ENCODE peak calls at places on chromosomes 6 and 20, in nine cellular contexts. One of them, this sample, is unnamed.

GRCh38 chr20:5863040-5863811 is 87.1 kb downstream of the TRMT6 start:
- DNase-seq in AG04449: peak
- DNase-seq in A549: no peak
- DNase-seq in psoas muscle: peak
- DNase-seq in Peyer's patch: no peak
- DNase-seq in CD4-positive, alpha-beta T cell: no peak
- DNase-seq in mammary epithelial cell: peak
- DNase-seq in fibroblast of lung: peak
- DNase-seq in lung: no peak
- DNase-seq in this sample: no peak

GRCh38 chr6:168216139-168216538 is 103.4 kb downstream of the DACT2 start:
- DNase-seq in fibroblast of lung: no peak
- DNase-seq in mammary epithelial cell: no peak
- DNase-seq in AG04449: no peak
- DNase-seq in psoas muscle: no peak
- DNase-seq in A549: no peak
- DNase-seq in lung: no peak
- DNase-seq in Peyer's patch: no peak
- DNase-seq in CD4-positive, alpha-beta T cell: no peak
- DNase-seq in this sample: no peak

GRCh38 chr6:145539831-145540230 is 195.5 kb downstream of the EPM2A start:
- DNase-seq in psoas muscle: peak
- DNase-seq in mammary epithelial cell: peak
- DNase-seq in lung: no peak
- DNase-seq in fibroblast of lung: peak
- DNase-seq in A549: no peak
- DNase-seq in Peyer's patch: no peak
- DNase-seq in AG04449: no peak
- DNase-seq in CD4-positive, alpha-beta T cell: no peak
- DNase-seq in this sample: no peak

GRCh38 chr6:149492798-149493165 is 8.0 kb upstream of the ZC3H12D start:
- DNase-seq in lung: no peak
- DNase-seq in CD4-positive, alpha-beta T cell: no peak
- DNase-seq in psoas muscle: no peak
- DNase-seq in Peyer's patch: no peak
- DNase-seq in fibroblast of lung: no peak
- DNase-seq in mammary epithelial cell: no peak
- DNase-seq in AG04449: no peak
- DNase-seq in A549: no peak
- DNase-seq in this sample: no peak

GRCh38 chr6:80771941-80772340 is 665.5 kb downstream of the BCKDHB start:
- DNase-seq in AG04449: no peak
- DNase-seq in A549: no peak
- DNase-seq in psoas muscle: no peak
- DNase-seq in lung: no peak
- DNase-seq in CD4-positive, alpha-beta T cell: no peak
- DNase-seq in mammary epithelial cell: peak
- DNase-seq in Peyer's patch: no peak
- DNase-seq in fibroblast of lung: peak
- DNase-seq in this sample: no peak

GRCh38 chr6:112030206-112030932 is 23.5 kb upstream of the CCN6 start:
- DNase-seq in mammary epithelial cell: no peak
- DNase-seq in lung: no peak
- DNase-seq in psoas muscle: no peak
- DNase-seq in Peyer's patch: no peak
- DNase-seq in fibroblast of lung: no peak
- DNase-seq in CD4-positive, alpha-beta T cell: no peak
- DNase-seq in AG04449: no peak
- DNase-seq in A549: no peak
- DNase-seq in this sample: no peak

GRCh38 chr6:23394699-23395098 is 731.3 kb upstream of the NRSN1 start:
- DNase-seq in Peyer's patch: no peak
- DNase-seq in mammary epithelial cell: no peak
- DNase-seq in AG04449: no peak
- DNase-seq in lung: no peak
- DNase-seq in CD4-positive, alpha-beta T cell: no peak
- DNase-seq in fibroblast of lung: no peak
- DNase-seq in A549: no peak
- DNase-seq in psoas muscle: no peak
- DNase-seq in this sample: no peak

GRCh38 chr6:160431231-160431630 is 83.1 kb downstream of the SLC22A3 start:
- DNase-seq in fibroblast of lung: peak
- DNase-seq in A549: no peak
- DNase-seq in CD4-positive, alpha-beta T cell: no peak
- DNase-seq in Peyer's patch: peak
- DNase-seq in AG04449: peak
- DNase-seq in mammary epithelial cell: no peak
- DNase-seq in lung: no peak
- DNase-seq in psoas muscle: peak
- DNase-seq in this sample: no peak

GRCh38 chr20:51385941-51386530 is 156.5 kb downstream of the NFATC2 start:
- DNase-seq in fibroblast of lung: peak
- DNase-seq in A549: peak
- DNase-seq in AG04449: no peak
- DNase-seq in lung: no peak
- DNase-seq in CD4-positive, alpha-beta T cell: no peak
- DNase-seq in mammary epithelial cell: peak
- DNase-seq in psoas muscle: no peak
- DNase-seq in Peyer's patch: peak
- DNase-seq in this sample: no peak

GRCh38 chr6:12635375-12635774 is 81.2 kb upstream of the PHACTR1 start:
- DNase-seq in Peyer's patch: no peak
- DNase-seq in A549: no peak
- DNase-seq in AG04449: no peak
- DNase-seq in CD4-positive, alpha-beta T cell: no peak
- DNase-seq in fibroblast of lung: peak
- DNase-seq in psoas muscle: no peak
- DNase-seq in mammary epithelial cell: no peak
- DNase-seq in lung: no peak
- DNase-seq in this sample: no peak

GRCh38 chr6:14601490-14601889 is 483.9 kb downstream of the CD83 start:
- DNase-seq in fibroblast of lung: no peak
- DNase-seq in CD4-positive, alpha-beta T cell: no peak
- DNase-seq in A549: no peak
- DNase-seq in mammary epithelial cell: no peak
- DNase-seq in AG04449: no peak
- DNase-seq in psoas muscle: no peak
- DNase-seq in lung: no peak
- DNase-seq in Peyer's patch: no peak
- DNase-seq in this sample: no peak

GRCh38 chr6:134748484-134748883 is 201.4 kb downstream of the ALDH8A1 start:
- DNase-seq in psoas muscle: no peak
- DNase-seq in AG04449: no peak
- DNase-seq in fibroblast of lung: no peak
- DNase-seq in Peyer's patch: no peak
- DNase-seq in mammary epithelial cell: no peak
- DNase-seq in A549: no peak
- DNase-seq in CD4-positive, alpha-beta T cell: no peak
- DNase-seq in lung: no peak
- DNase-seq in this sample: no peak

GRCh38 chr20:47960769-47961525 is 175.7 kb upstream of the SULF2 start:
- DNase-seq in lung: no peak
- DNase-seq in AG04449: no peak
- DNase-seq in psoas muscle: peak
- DNase-seq in fibroblast of lung: peak
- DNase-seq in Peyer's patch: no peak
- DNase-seq in CD4-positive, alpha-beta T cell: no peak
- DNase-seq in A549: no peak
- DNase-seq in mammary epithelial cell: no peak
- DNase-seq in this sample: no peak

GRCh38 chr6:94835264-94835663 is 742.1 kb upstream of the MANEA start:
- DNase-seq in mammary epithelial cell: no peak
- DNase-seq in lung: no peak
- DNase-seq in Peyer's patch: no peak
- DNase-seq in AG04449: no peak
- DNase-seq in psoas muscle: no peak
- DNase-seq in fibroblast of lung: no peak
- DNase-seq in A549: no peak
- DNase-seq in CD4-positive, alpha-beta T cell: no peak
- DNase-seq in this sample: no peak

GRCh38 chr20:58239216-58239615 is 10.8 kb upstream of the ANKRD60 start:
- DNase-seq in CD4-positive, alpha-beta T cell: no peak
- DNase-seq in fibroblast of lung: peak
- DNase-seq in A549: no peak
- DNase-seq in Peyer's patch: no peak
- DNase-seq in psoas muscle: no peak
- DNase-seq in AG04449: no peak
- DNase-seq in mammary epithelial cell: no peak
- DNase-seq in lung: no peak
- DNase-seq in this sample: no peak

DNA sequence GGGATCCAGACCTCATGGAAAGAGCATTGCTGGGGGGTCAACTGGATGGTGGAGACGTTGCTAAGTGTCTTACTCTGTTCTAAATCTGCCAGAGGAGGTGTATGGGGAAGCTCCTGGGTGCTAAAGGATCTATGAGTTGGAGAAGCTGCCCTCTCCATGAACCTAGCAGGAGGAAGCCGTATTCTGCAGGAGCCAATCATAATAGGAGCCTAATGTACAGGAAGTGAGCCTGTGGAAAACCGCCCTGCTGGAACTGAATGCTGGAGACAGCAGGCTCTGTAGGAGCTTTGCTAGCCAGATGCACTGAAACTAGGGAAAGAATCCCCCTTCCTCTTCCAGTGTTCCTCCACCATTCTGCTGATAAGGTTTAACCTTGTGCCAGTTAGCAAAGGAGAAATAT is 10.9 kb downstream of the CASP8AP2 start:
- DNase-seq in AG04449: no peak
- DNase-seq in A549: peak
- DNase-seq in fibroblast of lung: peak
- DNase-seq in mammary epithelial cell: no peak
- DNase-seq in psoas muscle: no peak
- DNase-seq in CD4-positive, alpha-beta T cell: no peak
- DNase-seq in Peyer's patch: no peak
- DNase-seq in lung: no peak
- DNase-seq in this sample: no peak
- TF ChIP-seq CTCF in AG04449: no peak
- TF ChIP-seq CTCF in A549: no peak
- TF ChIP-seq CTCF in fibroblast of lung: no peak
- TF ChIP-seq CTCF in mammary epithelial cell: no peak
- TF ChIP-seq CTCF in psoas muscle: no peak
- TF ChIP-seq CTCF in CD4-positive, alpha-beta T cell: no peak
- TF ChIP-seq CTCF in Peyer's patch: no peak
- TF ChIP-seq CTCF in lung: no peak
- TF ChIP-seq CTCF in this sample: no peak

GRCh38 chr6:40456390-40457013 is 130.7 kb downstream of the LRFN2 start:
- DNase-seq in Peyer's patch: no peak
- DNase-seq in psoas muscle: no peak
- DNase-seq in CD4-positive, alpha-beta T cell: no peak
- DNase-seq in mammary epithelial cell: no peak
- DNase-seq in A549: no peak
- DNase-seq in fibroblast of lung: no peak
- DNase-seq in lung: no peak
- DNase-seq in AG04449: no peak
- DNase-seq in this sample: no peak

GRCh38 chr6:40455686-40456389 is 131.3 kb downstream of the LRFN2 start:
- DNase-seq in A549: no peak
- DNase-seq in lung: no peak
- DNase-seq in AG04449: no peak
- DNase-seq in mammary epithelial cell: no peak
- DNase-seq in psoas muscle: no peak
- DNase-seq in Peyer's patch: no peak
- DNase-seq in CD4-positive, alpha-beta T cell: no peak
- DNase-seq in fibroblast of lung: no peak
- DNase-seq in this sample: no peak

GRCh38 chr6:40457261-40457660 is 129.9 kb downstream of the LRFN2 start:
- DNase-seq in AG04449: no peak
- DNase-seq in lung: no peak
- DNase-seq in mammary epithelial cell: no peak
- DNase-seq in fibroblast of lung: no peak
- DNase-seq in Peyer's patch: no peak
- DNase-seq in psoas muscle: no peak
- DNase-seq in A549: no peak
- DNase-seq in CD4-positive, alpha-beta T cell: no peak
- DNase-seq in this sample: no peak

GRCh38 chr6:40466986-40467584 is 120.1 kb downstream of the LRFN2 start:
- DNase-seq in Peyer's patch: no peak
- DNase-seq in CD4-positive, alpha-beta T cell: no peak
- DNase-seq in mammary epithelial cell: no peak
- DNase-seq in fibroblast of lung: no peak
- DNase-seq in lung: no peak
- DNase-seq in AG04449: no peak
- DNase-seq in A549: no peak
- DNase-seq in psoas muscle: no peak
- DNase-seq in this sample: no peak

DNA sequence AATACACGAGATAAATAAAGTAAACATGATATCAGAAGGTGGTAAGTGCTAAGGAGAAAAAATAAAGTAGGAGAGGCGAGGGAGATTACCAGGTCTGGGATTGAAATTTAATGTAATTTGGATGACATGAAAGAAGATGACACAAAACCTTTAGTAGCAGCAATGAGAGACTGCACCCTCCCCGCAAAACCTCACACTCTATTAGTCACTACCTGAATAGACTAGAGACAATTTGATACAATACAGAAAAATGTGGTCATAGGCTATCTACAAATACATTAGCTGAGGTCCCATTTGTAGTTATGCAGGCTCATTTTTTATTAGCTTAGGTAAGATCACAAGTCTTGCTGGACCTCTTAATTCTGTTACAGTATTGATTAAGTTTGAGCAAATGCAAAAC is 125.5 kb downstream of the LRFN2 start:
- DNase-seq in psoas muscle: no peak
- DNase-seq in fibroblast of lung: no peak
- DNase-seq in lung: no peak
- DNase-seq in CD4-positive, alpha-beta T cell: no peak
- DNase-seq in AG04449: no peak
- DNase-seq in mammary epithelial cell: peak
- DNase-seq in A549: no peak
- DNase-seq in Peyer's patch: no peak
- DNase-seq in this sample: no peak
- TF ChIP-seq CTCF in psoas muscle: no peak
- TF ChIP-seq CTCF in fibroblast of lung: no peak
- TF ChIP-seq CTCF in lung: no peak
- TF ChIP-seq CTCF in CD4-positive, alpha-beta T cell: no peak
- TF ChIP-seq CTCF in AG04449: no peak
- TF ChIP-seq CTCF in mammary epithelial cell: no peak
- TF ChIP-seq CTCF in A549: no peak
- TF ChIP-seq CTCF in Peyer's patch: no peak
- TF ChIP-seq CTCF in this sample: no peak

GRCh38 chr20:62882426-62882825 is 20.8 kb upstream of the TCFL5 start:
- DNase-seq in mammary epithelial cell: no peak
- DNase-seq in psoas muscle: peak
- DNase-seq in AG04449: no peak
- DNase-seq in fibroblast of lung: no peak
- DNase-seq in Peyer's patch: no peak
- DNase-seq in lung: no peak
- DNase-seq in A549: no peak
- DNase-seq in CD4-positive, alpha-beta T cell: no peak
- DNase-seq in this sample: no peak
- TF ChIP-seq CTCF in mammary epithelial cell: no peak
- TF ChIP-seq CTCF in psoas muscle: no peak
- TF ChIP-seq CTCF in AG04449: no peak
- TF ChIP-seq CTCF in fibroblast of lung: no peak
- TF ChIP-seq CTCF in Peyer's patch: no peak
- TF ChIP-seq CTCF in lung: no peak
- TF ChIP-seq CTCF in A549: no peak
- TF ChIP-seq CTCF in CD4-positive, alpha-beta T cell: no peak
- TF ChIP-seq CTCF in this sample: no peak

DNA sequence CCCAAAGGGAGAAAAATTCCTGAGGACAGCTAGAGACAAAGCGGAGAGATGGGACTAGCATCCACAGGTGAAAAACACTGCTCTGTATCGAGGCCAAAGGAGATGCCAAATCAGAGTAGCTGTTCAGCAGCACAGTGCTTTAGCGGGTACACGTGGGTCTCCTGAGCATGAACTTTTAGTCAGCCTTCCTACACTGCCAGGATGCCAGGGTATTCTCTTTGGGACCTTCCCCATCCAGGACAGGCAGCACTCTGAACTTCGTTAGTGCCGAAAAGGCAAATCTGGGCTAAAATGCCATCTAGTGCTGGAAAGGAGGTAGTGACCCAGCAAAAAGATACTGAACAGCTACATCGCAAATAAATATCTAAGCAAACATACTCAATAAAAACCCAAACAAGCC is 64.9 kb downstream of the C6orf58 start:
- DNase-seq in psoas muscle: no peak
- DNase-seq in fibroblast of lung: peak
- DNase-seq in AG04449: no peak
- DNase-seq in A549: peak
- DNase-seq in CD4-positive, alpha-beta T cell: no peak
- DNase-seq in lung: no peak
- DNase-seq in Peyer's patch: no peak
- DNase-seq in mammary epithelial cell: peak
- DNase-seq in this sample: no peak
- TF ChIP-seq CTCF in psoas muscle: peak
- TF ChIP-seq CTCF in fibroblast of lung: peak
- TF ChIP-seq CTCF in AG04449: peak
- TF ChIP-seq CTCF in A549: peak
- TF ChIP-seq CTCF in CD4-positive, alpha-beta T cell: peak
- TF ChIP-seq CTCF in lung: peak
- TF ChIP-seq CTCF in Peyer's patch: peak
- TF ChIP-seq CTCF in mammary epithelial cell: peak
- TF ChIP-seq CTCF in this sample: peak